ENCODE peak calls at places on chromosomes 7 and 10, in nine cellular contexts. M is HCT116, L is HTR-8/SVneo, D is GM06990, I is Peyer's patch, N is fibroblast of gingiva, Z is NCI-H1092, A is NCI-H2081, J is IMR-90. E is an unnamed sample.

GRCh38 chr7:135368416-135369186 is 135.0 kb downstream of the STRA8 start:
- DNase-seq in M (no peak), L (no peak), D (no peak), I (no peak), N (no peak), Z (no peak), A (no peak), J (no peak), E (no peak)

GRCh38 chr7:495761-496321 is 23.8 kb downstream of the PDGFA start:
- DNase-seq in M (no peak), L (no peak), D (no peak), I (no peak), N (no peak), Z (no peak), A (no peak), J (no peak), E (no peak)

GRCh38 chr10:72316748-72317435 is 37.8 kb downstream of the DNAJB12 start:
- DNase-seq in M (no peak), L (no peak), D (peak), I (peak), N (no peak), Z (peak), A (peak), J (no peak), E (no peak)

GRCh38 chr10:3902054-3902808 is 117.2 kb upstream of the KLF6 start:
- DNase-seq in M (no peak), L (no peak), D (peak), I (peak), N (peak), Z (no peak), A (no peak), J (no peak), E (no peak)

GRCh38 chr10:113550365-113550764 is 2.5 kb upstream of the HABP2 start:
- DNase-seq in M (no peak), L (no peak), D (no peak), I (no peak), N (no peak), Z (no peak), A (no peak), J (peak), E (no peak)

GRCh38 chr10:97356318-97356914 is 21.9 kb upstream of the FRAT2 start:
- DNase-seq in M (no peak), L (no peak), D (no peak), I (no peak), N (peak), Z (no peak), A (no peak), J (no peak), E (no peak)

GRCh38 chr10:122786269-122786668 is 59.4 kb downstream of the CUZD1 start:
- DNase-seq in M (no peak), L (peak), D (no peak), I (no peak), N (no peak), Z (no peak), A (no peak), J (peak), E (peak)

GRCh38 chr7:129969881-129970446 is 17.2 kb upstream of the UBE2H start:
- DNase-seq in M (peak), L (peak), D (no peak), I (no peak), N (no peak), Z (no peak), A (no peak), J (peak), E (peak)

GRCh38 chr10:32357056-32357735 is 10.2 kb upstream of the EPC1 start:
- DNase-seq in M (no peak), L (no peak), D (no peak), I (no peak), N (no peak), Z (no peak), A (no peak), J (no peak), E (no peak)

GRCh38 chr7:7924303-7924702 is 44.3 kb upstream of the GLCCI1 start:
- DNase-seq in M (no peak), L (no peak), D (no peak), I (no peak), N (no peak), Z (no peak), A (no peak), J (no peak), E (no peak)

GRCh38 chr10:59433720-59434428 is 71.5 kb upstream of the FAM13C start:
- DNase-seq in M (no peak), L (no peak), D (no peak), I (no peak), N (no peak), Z (no peak), A (no peak), J (no peak), E (no peak)

GRCh38 chr10:79391231-79392019 is 44.2 kb downstream of the PPIF start:
- DNase-seq in M (no peak), L (no peak), D (no peak), I (peak), N (no peak), Z (no peak), A (no peak), J (no peak), E (no peak)

GRCh38 chr7:139695616-139696015 is 82.2 kb downstream of the HIPK2 start:
- DNase-seq in M (no peak), L (no peak), D (no peak), I (no peak), N (no peak), Z (no peak), A (no peak), J (no peak), E (no peak)

GRCh38 chr7:133912916-133913697 is 214.0 kb upstream of the LRGUK start:
- DNase-seq in M (no peak), L (no peak), D (no peak), I (no peak), N (no peak), Z (no peak), A (no peak), J (peak), E (no peak)

GRCh38 chr7:133481676-133482075 is 228.8 kb downstream of the EXOC4 start:
- DNase-seq in M (no peak), L (peak), D (no peak), I (no peak), N (peak), Z (no peak), A (no peak), J (peak), E (peak)

GRCh38 chr7:45407730-45408406 is 166.3 kb upstream of the ADCY1 start:
- DNase-seq in M (no peak), L (no peak), D (no peak), I (no peak), N (no peak), Z (peak), A (no peak), J (no peak), E (no peak)

GRCh38 chr7:2959828-2960599 is 83.7 kb downstream of the CARD11 start:
- DNase-seq in M (no peak), L (no peak), D (no peak), I (peak), N (no peak), Z (no peak), A (no peak), J (no peak), E (no peak)

GRCh38 chr7:22262538-22262937 is 94.4 kb downstream of the RAPGEF5 start:
- DNase-seq in M (no peak), L (no peak), D (no peak), I (no peak), N (no peak), Z (no peak), A (no peak), J (no peak), E (no peak)

GRCh38 chr10:3574451-3574850 is 210.6 kb downstream of the KLF6 start:
- DNase-seq in M (no peak), L (no peak), D (no peak), I (no peak), N (no peak), Z (no peak), A (no peak), J (no peak), E (no peak)

GRCh38 chr7:139936760-139937310 is 107.8 kb downstream of the TBXAS1 start:
- DNase-seq in M (no peak), L (no peak), D (no peak), I (no peak), N (peak), Z (no peak), A (no peak), J (peak), E (peak)

GRCh38 chr7:106110238-106110560 is 1.9 kb downstream of the SYPL1 start:
- DNase-seq in M (no peak), L (no peak), D (no peak), I (no peak), N (no peak), Z (no peak), A (no peak), J (no peak), E (no peak)

GRCh38 chr7:1919539-1920265 is 249.6 kb downstream of the ELFN1 start:
- DNase-seq in M (no peak), L (no peak), D (no peak), I (no peak), N (no peak), Z (no peak), A (no peak), J (peak), E (no peak)

E was measured in H54.